ENCODE peak calls at places on chromosomes 4 and X, in nine cellular contexts. One of them, this sample, is unnamed.

GRCh38 chr4:11182586-11183357 is 245.9 kb downstream of the HS3ST1 start:
- DNase-seq in HepG2: no peak
- DNase-seq in fibroblast of pulmonary artery: peak; percentile 9
- DNase-seq in Calu3: no peak
- DNase-seq in lower lobe of right lung: no peak
- DNase-seq in GM12865: no peak
- DNase-seq in heart left ventricle: no peak
- DNase-seq in AG04449: no peak
- DNase-seq in Peyer's patch: no peak
- DNase-seq in this sample: no peak

GRCh38 chrX:134585446-134585845 is 72.8 kb downstream of the PLAC1 start:
- DNase-seq in lower lobe of right lung: no peak
- DNase-seq in HepG2: no peak
- DNase-seq in AG04449: no peak
- DNase-seq in GM12865: no peak
- DNase-seq in Calu3: no peak
- DNase-seq in fibroblast of pulmonary artery: no peak
- DNase-seq in Peyer's patch: no peak
- DNase-seq in heart left ventricle: no peak
- DNase-seq in this sample: no peak

GRCh38 chr4:4519296-4519898 is 22.5 kb downstream of the STX18 start:
- DNase-seq in GM12865: no peak
- DNase-seq in HepG2: no peak
- DNase-seq in AG04449: no peak
- DNase-seq in Calu3: no peak
- DNase-seq in heart left ventricle: no peak
- DNase-seq in fibroblast of pulmonary artery: peak; percentile 35
- DNase-seq in Peyer's patch: no peak
- DNase-seq in lower lobe of right lung: no peak
- DNase-seq in this sample: no peak

GRCh38 chr4:123399638-123400358 is 3.2 kb downstream of the SPRY1 start:
- DNase-seq in heart left ventricle: no peak
- DNase-seq in GM12865: peak; percentile 11
- DNase-seq in fibroblast of pulmonary artery: peak; percentile 65
- DNase-seq in lower lobe of right lung: no peak
- DNase-seq in Peyer's patch: no peak
- DNase-seq in HepG2: no peak
- DNase-seq in Calu3: no peak
- DNase-seq in AG04449: no peak
- DNase-seq in this sample: no peak

GRCh38 chrX:106249706-106250379 is 81.7 kb downstream of the PWWP3B start:
- DNase-seq in Calu3: no peak
- DNase-seq in HepG2: no peak
- DNase-seq in lower lobe of right lung: no peak
- DNase-seq in GM12865: no peak
- DNase-seq in AG04449: no peak
- DNase-seq in Peyer's patch: no peak
- DNase-seq in heart left ventricle: no peak
- DNase-seq in fibroblast of pulmonary artery: peak; percentile 60
- DNase-seq in this sample: no peak

GRCh38 chr4:16579866-16580265 is 318.6 kb downstream of the LDB2 start:
- DNase-seq in lower lobe of right lung: no peak
- DNase-seq in heart left ventricle: no peak
- DNase-seq in GM12865: no peak
- DNase-seq in Peyer's patch: no peak
- DNase-seq in AG04449: no peak
- DNase-seq in fibroblast of pulmonary artery: no peak
- DNase-seq in Calu3: no peak
- DNase-seq in HepG2: no peak
- DNase-seq in this sample: no peak

GRCh38 chrX:40849906-40850672 is 114.7 kb upstream of the MED14 start:
- DNase-seq in AG04449: no peak
- DNase-seq in Calu3: no peak
- DNase-seq in HepG2: no peak
- DNase-seq in lower lobe of right lung: no peak
- DNase-seq in Peyer's patch: no peak
- DNase-seq in fibroblast of pulmonary artery: no peak
- DNase-seq in GM12865: no peak
- DNase-seq in heart left ventricle: no peak
- DNase-seq in this sample: no peak

GRCh38 chrX:51837451-51837850 is 56.0 kb upstream of the MAGED1 start:
- DNase-seq in Peyer's patch: no peak
- DNase-seq in fibroblast of pulmonary artery: no peak
- DNase-seq in GM12865: no peak
- DNase-seq in HepG2: no peak
- DNase-seq in Calu3: no peak
- DNase-seq in AG04449: no peak
- DNase-seq in heart left ventricle: no peak
- DNase-seq in lower lobe of right lung: no peak
- DNase-seq in this sample: no peak

GRCh38 chr4:121741751-121742150 is 23.2 kb downstream of the SMIM43 start:
- DNase-seq in lower lobe of right lung: no peak
- DNase-seq in fibroblast of pulmonary artery: no peak
- DNase-seq in Peyer's patch: no peak
- DNase-seq in Calu3: no peak
- DNase-seq in GM12865: no peak
- DNase-seq in heart left ventricle: no peak
- DNase-seq in AG04449: no peak
- DNase-seq in HepG2: no peak
- DNase-seq in this sample: no peak

GRCh38 chrX:148552775-148553174 is 52.4 kb downstream of the AFF2 start:
- DNase-seq in HepG2: no peak
- DNase-seq in fibroblast of pulmonary artery: no peak
- DNase-seq in GM12865: peak; percentile 7
- DNase-seq in heart left ventricle: no peak
- DNase-seq in Calu3: no peak
- DNase-seq in AG04449: no peak
- DNase-seq in Peyer's patch: no peak
- DNase-seq in lower lobe of right lung: no peak
- DNase-seq in this sample: no peak
- TF ChIP-seq CTCF in HepG2: no peak
- TF ChIP-seq CTCF in fibroblast of pulmonary artery: peak; percentile 22
- TF ChIP-seq CTCF in GM12865: peak; percentile 24
- TF ChIP-seq CTCF in heart left ventricle: peak; percentile 9
- TF ChIP-seq CTCF in Calu3: peak; percentile 17
- TF ChIP-seq CTCF in AG04449: no peak
- TF ChIP-seq CTCF in Peyer's patch: no peak
- TF ChIP-seq CTCF in lower lobe of right lung: no peak
- TF ChIP-seq CTCF in this sample: no peak

GRCh38 chr4:77821775-77822174 is 2.6 kb upstream of the CNOT6L start:
- DNase-seq in lower lobe of right lung: no peak
- DNase-seq in HepG2: no peak
- DNase-seq in AG04449: no peak
- DNase-seq in fibroblast of pulmonary artery: no peak
- DNase-seq in Calu3: no peak
- DNase-seq in heart left ventricle: no peak
- DNase-seq in Peyer's patch: peak; percentile 65
- DNase-seq in GM12865: peak; percentile 42
- DNase-seq in this sample: no peak

GRCh38 chr4:77819409-77819835 is 254 bp upstream of the CNOT6L start:
- DNase-seq in lower lobe of right lung: no peak
- DNase-seq in GM12865: no peak
- DNase-seq in Calu3: peak; percentile 27
- DNase-seq in HepG2: no peak
- DNase-seq in heart left ventricle: peak; percentile 29
- DNase-seq in fibroblast of pulmonary artery: peak; percentile 3
- DNase-seq in Peyer's patch: no peak
- DNase-seq in AG04449: no peak
- DNase-seq in this sample: no peak

GRCh38 chr4:77818667-77819408 is at the start of gene CNOT6L:
- DNase-seq in Peyer's patch: peak; percentile 90
- DNase-seq in AG04449: no peak
- DNase-seq in HepG2: no peak
- DNase-seq in lower lobe of right lung: peak; percentile 92
- DNase-seq in GM12865: peak; percentile 79
- DNase-seq in fibroblast of pulmonary artery: peak; percentile 72
- DNase-seq in Calu3: peak; percentile 60
- DNase-seq in heart left ventricle: peak; percentile 82
- DNase-seq in this sample: peak; percentile 72

GRCh38 chr4:77820836-77821561 is 1.8 kb upstream of the CNOT6L start:
- DNase-seq in Peyer's patch: no peak
- DNase-seq in heart left ventricle: no peak
- DNase-seq in Calu3: no peak
- DNase-seq in HepG2: no peak
- DNase-seq in lower lobe of right lung: no peak
- DNase-seq in fibroblast of pulmonary artery: peak; percentile 18
- DNase-seq in GM12865: peak; percentile 43
- DNase-seq in AG04449: no peak
- DNase-seq in this sample: no peak

DNA sequence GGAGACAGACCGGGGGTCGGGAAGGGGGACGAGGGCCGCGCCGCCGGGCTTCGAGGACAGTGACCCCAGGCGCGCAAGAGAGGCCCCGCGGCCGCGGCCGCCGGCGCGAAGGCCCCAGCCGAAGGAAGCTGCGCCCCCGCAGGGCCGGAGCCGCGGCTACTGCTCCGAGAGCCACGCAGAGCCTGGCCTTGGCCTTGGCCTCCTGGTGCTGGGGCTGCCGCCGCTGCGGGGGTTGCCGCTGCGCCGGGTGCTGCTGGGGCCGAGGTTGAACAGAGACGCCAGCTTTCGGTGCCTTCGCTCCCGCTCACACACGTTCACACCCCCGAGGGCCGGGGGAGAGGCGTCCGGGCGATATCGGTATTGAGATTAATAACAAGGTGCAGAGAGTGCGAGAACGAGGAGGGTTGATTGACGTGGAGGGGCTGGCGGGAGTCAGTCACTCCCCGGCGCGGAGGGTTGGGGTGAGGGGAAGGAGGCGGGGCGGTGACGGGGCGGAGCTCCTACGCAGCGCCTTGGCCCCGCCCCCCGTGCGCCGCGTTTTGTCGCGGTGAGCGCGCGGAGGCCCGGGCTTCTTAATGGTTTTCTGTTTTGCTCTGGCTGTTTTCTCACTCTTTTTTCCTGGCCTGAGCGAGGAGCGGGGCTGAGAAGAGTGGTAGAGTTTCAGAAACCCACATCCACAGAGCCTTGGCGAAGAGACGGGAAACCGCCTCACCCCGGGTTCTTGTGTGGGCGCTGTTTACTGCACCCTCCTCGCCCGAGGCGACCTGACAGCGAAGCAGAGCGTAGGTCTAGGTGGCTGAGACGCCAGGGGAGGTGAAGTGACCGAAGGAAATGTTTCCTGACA is 890 bp upstream of the CNOT6L start:
- DNase-seq in heart left ventricle: peak; percentile 93
- DNase-seq in fibroblast of pulmonary artery: peak; percentile 83
- DNase-seq in GM12865: peak; percentile 95
- DNase-seq in HepG2: peak; percentile 52
- DNase-seq in Calu3: peak; percentile 86
- DNase-seq in AG04449: no peak
- DNase-seq in Peyer's patch: peak; percentile 98
- DNase-seq in lower lobe of right lung: peak; percentile 94
- DNase-seq in this sample: peak; percentile 94
- TF ChIP-seq CTCF in heart left ventricle: no peak
- TF ChIP-seq CTCF in fibroblast of pulmonary artery: no peak
- TF ChIP-seq CTCF in GM12865: peak; percentile 3
- TF ChIP-seq CTCF in HepG2: peak; percentile 22
- TF ChIP-seq CTCF in Calu3: no peak
- TF ChIP-seq CTCF in AG04449: no peak
- TF ChIP-seq CTCF in Peyer's patch: no peak
- TF ChIP-seq CTCF in lower lobe of right lung: no peak
- TF ChIP-seq CTCF in this sample: no peak

DNA sequence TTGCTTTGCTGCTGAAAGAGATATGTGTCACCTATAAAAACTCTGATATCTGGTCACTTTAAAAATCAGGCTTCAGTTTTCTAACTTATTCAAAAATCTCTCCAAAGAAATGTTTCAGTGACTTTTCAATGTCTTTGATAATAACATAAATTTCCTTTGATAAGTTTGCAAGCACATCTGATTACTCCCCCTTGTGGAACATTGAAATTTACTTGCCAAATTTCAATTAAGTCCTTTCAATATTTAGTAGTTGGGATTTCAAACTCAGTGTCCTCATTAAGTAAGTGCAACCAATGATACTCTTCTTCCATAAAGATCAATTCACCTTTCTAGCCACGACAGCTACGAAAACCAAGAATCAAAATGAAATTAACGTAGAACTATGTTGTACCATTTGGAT is 151.3 kb upstream of the FAM47C start:
- DNase-seq in Peyer's patch: no peak
- DNase-seq in heart left ventricle: no peak
- DNase-seq in fibroblast of pulmonary artery: peak; percentile 3
- DNase-seq in HepG2: no peak
- DNase-seq in AG04449: no peak
- DNase-seq in lower lobe of right lung: no peak
- DNase-seq in Calu3: no peak
- DNase-seq in GM12865: no peak
- DNase-seq in this sample: no peak
- TF ChIP-seq CTCF in Peyer's patch: no peak
- TF ChIP-seq CTCF in heart left ventricle: no peak
- TF ChIP-seq CTCF in fibroblast of pulmonary artery: no peak
- TF ChIP-seq CTCF in HepG2: no peak
- TF ChIP-seq CTCF in AG04449: no peak
- TF ChIP-seq CTCF in lower lobe of right lung: no peak
- TF ChIP-seq CTCF in Calu3: no peak
- TF ChIP-seq CTCF in GM12865: no peak
- TF ChIP-seq CTCF in this sample: no peak

GRCh38 chr4:44086753-44087152 is 361.9 kb downstream of the KCTD8 start:
- DNase-seq in GM12865: no peak
- DNase-seq in lower lobe of right lung: no peak
- DNase-seq in Calu3: no peak
- DNase-seq in HepG2: no peak
- DNase-seq in fibroblast of pulmonary artery: peak; percentile 13
- DNase-seq in AG04449: no peak
- DNase-seq in heart left ventricle: no peak
- DNase-seq in Peyer's patch: no peak
- DNase-seq in this sample: no peak
- TF ChIP-seq CTCF in GM12865: no peak
- TF ChIP-seq CTCF in lower lobe of right lung: no peak
- TF ChIP-seq CTCF in Calu3: no peak
- TF ChIP-seq CTCF in HepG2: no peak
- TF ChIP-seq CTCF in fibroblast of pulmonary artery: no peak
- TF ChIP-seq CTCF in AG04449: no peak
- TF ChIP-seq CTCF in heart left ventricle: no peak
- TF ChIP-seq CTCF in Peyer's patch: no peak
- TF ChIP-seq CTCF in this sample: no peak

DNA sequence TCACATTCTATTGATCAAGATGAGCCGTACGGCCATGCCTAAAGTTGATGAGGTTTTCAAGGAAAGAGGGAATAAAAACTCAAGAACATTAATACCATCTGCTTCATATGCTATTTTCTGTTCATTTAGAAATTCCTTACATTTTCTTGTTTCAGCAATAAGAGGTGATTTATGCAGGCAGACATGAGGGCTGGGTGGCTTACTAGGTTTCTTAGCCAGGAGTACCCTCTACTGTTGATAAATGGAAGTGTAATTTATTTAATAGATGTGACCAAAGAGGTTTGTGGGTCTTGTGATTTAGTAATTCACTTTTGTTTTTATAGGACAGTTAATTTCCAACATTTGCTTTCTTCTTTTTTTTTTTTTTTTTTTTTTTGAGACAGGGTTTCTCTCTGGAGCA is 6.4 kb upstream of the SMIM9 start:
- DNase-seq in AG04449: peak; percentile 37
- DNase-seq in lower lobe of right lung: no peak
- DNase-seq in fibroblast of pulmonary artery: peak; percentile 79
- DNase-seq in GM12865: peak; percentile 55
- DNase-seq in heart left ventricle: no peak
- DNase-seq in HepG2: peak; percentile 16
- DNase-seq in Calu3: peak; percentile 3
- DNase-seq in Peyer's patch: no peak
- DNase-seq in this sample: peak; percentile 45
- TF ChIP-seq CTCF in AG04449: peak; percentile 32
- TF ChIP-seq CTCF in lower lobe of right lung: peak; percentile 34
- TF ChIP-seq CTCF in fibroblast of pulmonary artery: peak; percentile 46
- TF ChIP-seq CTCF in GM12865: peak; percentile 43
- TF ChIP-seq CTCF in heart left ventricle: no peak
- TF ChIP-seq CTCF in HepG2: peak; percentile 61
- TF ChIP-seq CTCF in Calu3: peak; percentile 24
- TF ChIP-seq CTCF in Peyer's patch: peak; percentile 70
- TF ChIP-seq CTCF in this sample: peak; percentile 17

This sample was measured in GM13976.